ENCODE peak calls at places on chromosome 3, in seven cellular contexts. K is HCT116, E is H1, S is HepG2, N is K562, Q is GM12878, W is SK-N-SH. O is an unnamed sample.

GRCh38 chr3:30539772-30540171 is 66.6 kb upstream of the TGFBR2 start:
- DNase-seq in S (no peak), N (no peak), K (no peak), W (no peak), Q (no peak), E (no peak), O (no peak)

GRCh38 chr3:21830541-21830940 is 79.5 kb upstream of the ZNF385D start:
- DNase-seq in W (no peak), E (no peak), S (no peak), N (no peak), Q (no peak), K (no peak), O (no peak)

GRCh38 chr3:178680489-178680888 is 144.3 kb downstream of the KCNMB2 start:
- DNase-seq in Q (no peak), K (no peak), N (no peak), E (no peak), W (no peak), S (no peak), O (no peak)

GRCh38 chr3:110727056-110727455 is 344.6 kb upstream of the NECTIN3 start:
- DNase-seq in Q (no peak), W (no peak), S (no peak), K (no peak), E (no peak), N (no peak), O (no peak)

GRCh38 chr3:82281205-82281604 is 519.8 kb upstream of the GBE1 start:
- DNase-seq in Q (no peak), E (no peak), N (no peak), K (no peak), W (no peak), S (no peak), O (peak)

GRCh38 chr3:181906338-181906737 is 194.6 kb downstream of the SOX2 start:
- DNase-seq in Q (no peak), E (no peak), N (no peak), K (no peak), W (no peak), S (no peak), O (no peak)

GRCh38 chr3:129116482-129116946 is 5.1 kb downstream of the RAB43 start:
- DNase-seq in E (no peak), Q (no peak), K (no peak), S (peak), N (no peak), W (no peak), O (no peak)

GRCh38 chr3:45312836-45313493 is 75.4 kb upstream of the LARS2 start:
- DNase-seq in E (no peak), S (no peak), Q (no peak), N (no peak), W (no peak), K (no peak), O (no peak)

GRCh38 chr3:13268961-13269391 is 151.1 kb downstream of the NUP210 start:
- DNase-seq in N (no peak), Q (no peak), E (no peak), W (peak), K (no peak), S (no peak), O (peak)

GRCh38 chr3:50648297-50648696 is 26.4 kb upstream of the DOCK3 start:
- DNase-seq in E (peak), W (peak), S (no peak), N (peak), Q (no peak), K (no peak), O (no peak)

GRCh38 chr3:33883538-33884203 is 85.2 kb downstream of the PDCD6IP start:
- DNase-seq in K (peak), W (peak), N (peak), S (peak), Q (no peak), E (no peak), O (peak)

GRCh38 chr3:105470851-105471250 is 104.1 kb downstream of the ALCAM start:
- DNase-seq in Q (no peak), S (no peak), K (no peak), N (no peak), W (no peak), E (no peak), O (no peak)

DNA sequence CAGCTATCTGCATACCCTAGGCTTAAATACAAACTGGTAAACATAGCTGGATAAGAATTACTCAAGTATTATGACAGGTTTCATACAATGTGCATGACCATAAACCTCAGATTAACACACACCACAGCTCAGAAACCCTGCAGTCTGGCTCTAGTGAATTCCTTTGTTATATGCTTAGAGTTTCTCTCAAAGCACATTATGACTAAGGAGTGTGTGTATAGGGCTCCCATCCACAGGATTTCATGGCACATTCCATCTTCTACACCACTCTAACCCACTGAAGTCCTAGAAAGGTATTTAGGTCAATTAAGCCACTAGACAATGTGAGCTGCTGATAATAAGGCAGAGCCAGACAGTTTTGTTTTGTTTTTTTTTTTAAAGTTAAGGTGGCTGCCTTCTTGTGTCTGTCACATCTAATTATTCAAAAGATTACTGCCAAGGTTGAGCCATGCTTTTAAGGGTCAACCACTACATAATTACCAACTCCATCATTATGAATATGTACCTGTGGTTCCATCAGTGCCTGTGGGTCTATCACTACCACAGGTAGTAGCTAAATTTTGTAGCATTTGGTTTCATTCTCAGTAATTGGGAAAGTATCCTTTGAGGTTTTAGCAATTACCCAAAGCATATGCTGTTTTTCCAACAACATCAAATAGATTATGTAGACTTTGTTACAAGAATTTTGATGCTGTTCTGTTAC is 107.0 kb downstream of the ALCAM start:
- DNase-seq in E (no peak), K (no peak), S (no peak), Q (no peak), N (no peak), W (no peak), O (peak)
- TF ChIP-seq JUND in E (no peak), K (no peak), S (no peak), Q (no peak), N (no peak), W (peak), O (no peak)

GRCh38 chr3:126373682-126374601 is 16.7 kb upstream of the KLF15 start:
- DNase-seq in S (no peak), K (no peak), W (no peak), E (no peak), N (no peak), Q (no peak), O (no peak)
- TF ChIP-seq JUND in S (no peak), K (no peak), W (no peak), E (no peak), N (no peak), Q (no peak), O (no peak)

DNA sequence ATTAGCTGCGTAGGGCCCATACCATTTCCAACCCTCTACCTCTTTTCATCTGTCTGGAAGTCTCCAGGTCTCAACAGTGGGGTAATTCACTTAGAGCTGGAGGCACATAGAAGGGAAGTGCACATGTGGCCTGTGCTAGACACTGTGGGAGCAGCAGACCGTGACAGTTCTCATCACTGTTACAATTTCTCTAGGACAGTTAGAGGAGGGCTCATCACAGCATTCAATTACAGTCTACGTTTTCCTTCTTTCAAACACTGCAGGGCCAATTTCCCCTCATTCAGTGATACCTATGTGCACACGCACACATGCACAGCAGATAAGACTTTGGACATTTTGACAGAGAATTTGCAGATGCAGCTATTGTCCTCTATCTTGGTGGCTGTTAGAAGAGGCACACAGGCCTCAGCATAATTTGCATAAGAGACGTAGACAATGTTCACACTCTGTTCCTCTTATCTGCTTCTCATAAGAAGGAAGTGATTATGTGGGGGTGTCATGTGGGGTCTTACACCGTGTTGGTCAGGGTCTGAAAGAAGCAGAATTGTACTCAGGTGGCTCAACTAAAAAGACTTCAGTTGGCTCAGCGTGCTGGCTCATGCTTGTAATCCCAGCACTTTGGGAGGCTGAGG is 12.6 kb upstream of the HRG start:
- DNase-seq in Q (peak), N (no peak), K (no peak), W (peak), E (no peak), S (no peak), O (no peak)
- TF ChIP-seq JUND in Q (no peak), N (no peak), K (no peak), W (no peak), E (no peak), S (no peak), O (no peak)

DNA sequence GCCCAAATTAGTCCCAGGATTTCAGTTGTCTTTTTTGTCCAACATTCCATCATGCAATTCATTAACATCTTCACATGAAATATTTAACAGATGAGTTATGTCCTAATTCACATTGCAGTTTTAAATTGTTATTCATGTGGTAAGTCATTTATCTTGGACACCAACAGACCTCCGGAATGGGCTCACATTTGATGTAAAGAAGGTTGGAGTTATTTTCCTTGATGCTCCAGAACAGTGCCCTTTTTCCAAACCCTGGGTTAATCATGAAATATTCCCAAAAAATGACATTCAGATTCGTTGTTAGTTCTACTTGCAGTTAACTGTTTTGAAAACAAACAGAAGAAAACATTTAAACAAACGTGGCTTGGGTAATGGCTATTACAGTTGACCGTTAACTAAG is 32.9 kb upstream of the LRTM1 start:
- DNase-seq in E (no peak), S (no peak), Q (no peak), K (no peak), W (no peak), N (no peak), O (no peak)
- TF ChIP-seq JUND in E (no peak), S (no peak), Q (no peak), K (no peak), W (no peak), N (no peak), O (no peak)

GRCh38 chr3:29185706-29186105 is 95.2 kb upstream of the RBMS3 start:
- DNase-seq in W (no peak), Q (no peak), N (no peak), S (no peak), E (no peak), K (no peak), O (no peak)

GRCh38 chr3:29186131-29186599 is 94.7 kb upstream of the RBMS3 start:
- DNase-seq in K (peak), Q (no peak), S (no peak), W (no peak), E (no peak), N (no peak), O (no peak)

GRCh38 chr3:29181872-29182271 is 99.0 kb upstream of the RBMS3 start:
- DNase-seq in S (no peak), E (no peak), K (no peak), N (no peak), Q (no peak), W (no peak), O (no peak)

GRCh38 chr3:29181149-29181780 is 99.6 kb upstream of the RBMS3 start:
- DNase-seq in Q (peak), S (peak), K (no peak), W (no peak), N (no peak), E (no peak), O (peak)

GRCh38 chr3:29183346-29184087 is 97.4 kb upstream of the RBMS3 start:
- DNase-seq in W (no peak), N (no peak), K (no peak), S (no peak), Q (no peak), E (no peak), O (no peak)
- TF ChIP-seq JUND in W (peak), N (no peak), K (no peak), S (no peak), Q (no peak), E (no peak), O (no peak)

GRCh38 chr3:4723921-4724698 is 231.0 kb downstream of the ITPR1 start:
- DNase-seq in W (no peak), E (no peak), N (no peak), S (peak), Q (no peak), K (no peak), O (no peak)

GRCh38 chr3:4722103-4722502 is 229.0 kb downstream of the ITPR1 start:
- DNase-seq in S (peak), W (peak), K (peak), N (peak), Q (no peak), E (no peak), O (peak)

GRCh38 chr3:4720316-4721075 is 227.3 kb downstream of the ITPR1 start:
- DNase-seq in S (peak), K (peak), N (peak), W (no peak), Q (no peak), E (peak), O (no peak)

GRCh38 chr3:4719011-4719649 is 226.0 kb downstream of the ITPR1 start:
- DNase-seq in E (no peak), W (no peak), Q (no peak), S (no peak), N (no peak), K (no peak), O (no peak)

GRCh38 chr3:4721511-4721911 is 228.4 kb downstream of the ITPR1 start:
- DNase-seq in N (no peak), K (no peak), W (no peak), Q (no peak), S (no peak), E (no peak), O (no peak)
- TF ChIP-seq JUND in N (no peak), K (no peak), W (peak), Q (no peak), S (no peak), E (no peak), O (no peak)

DNA sequence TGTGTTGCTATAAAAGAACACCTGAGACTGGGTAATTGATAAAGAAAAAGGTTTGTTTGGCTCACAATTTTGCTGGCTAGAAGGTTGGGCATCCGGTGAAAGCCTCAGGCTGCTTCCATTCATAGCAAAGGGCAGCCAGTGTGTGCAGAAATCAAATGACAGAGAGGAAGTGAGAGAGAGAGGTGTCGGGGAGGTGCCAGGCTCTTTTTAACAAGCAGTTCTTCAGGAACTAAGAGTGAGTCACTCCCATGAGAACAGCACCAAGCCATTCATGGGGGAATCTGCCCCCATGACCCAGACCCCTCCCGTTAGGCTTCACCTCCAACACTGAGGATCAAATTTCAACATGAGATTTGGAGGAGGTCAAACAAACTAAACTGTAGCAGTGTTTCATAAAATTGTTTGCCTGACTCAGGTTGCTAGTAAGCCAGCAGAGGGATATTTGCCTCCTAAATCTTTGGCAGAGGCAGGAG is 4.5 kb upstream of the PARP15 start:
- DNase-seq in K (no peak), E (no peak), W (no peak), S (peak), Q (peak), N (peak), O (peak)
- TF ChIP-seq JUND in K (peak), E (peak), W (no peak), S (peak), Q (no peak), N (peak), O (no peak)

DNA sequence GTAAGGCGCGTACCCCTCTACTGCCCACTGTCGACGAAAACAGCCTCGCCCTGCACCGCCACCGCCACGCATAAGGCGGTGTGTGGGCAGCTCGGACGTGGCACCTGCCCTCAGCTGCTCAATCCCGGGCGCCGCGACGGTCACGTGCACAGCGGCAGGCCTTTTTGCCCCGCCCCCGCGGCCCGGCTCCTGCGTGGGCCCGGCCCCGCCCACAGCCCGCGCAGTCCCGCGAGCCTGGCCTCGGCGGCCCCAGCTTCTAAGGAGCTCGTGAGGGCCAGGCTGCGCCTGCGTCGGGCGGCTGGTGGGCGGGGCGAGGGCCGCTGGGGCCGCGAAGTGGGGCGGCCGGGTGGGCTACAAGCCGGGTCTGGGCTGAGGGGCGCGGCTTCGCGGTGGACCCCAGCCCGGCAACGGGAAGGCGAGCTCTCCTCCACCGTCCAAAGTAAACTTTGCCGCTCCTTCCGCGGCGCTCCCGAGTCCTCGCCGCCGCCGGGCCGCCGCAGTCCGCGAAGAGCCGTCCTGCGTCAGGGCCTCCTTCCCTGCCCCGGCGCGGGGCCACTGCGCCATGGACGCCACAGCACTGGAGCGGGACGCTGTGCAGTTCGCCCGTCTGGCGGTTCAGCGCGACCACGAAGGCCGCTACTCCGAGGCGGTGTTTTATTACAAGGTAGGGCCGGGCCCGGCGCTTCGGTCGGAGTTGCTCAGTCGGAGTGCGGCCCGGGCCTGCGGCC is at the start of gene CAPN7:
- DNase-seq in S (peak), E (peak), W (peak), N (peak), Q (peak), K (peak), O (peak)
- TF ChIP-seq JUND in S (peak), E (no peak), W (no peak), N (peak), Q (no peak), K (no peak), O (no peak)

GRCh38 chr3:87333393-87333892 is 57.1 kb upstream of the POU1F1 start:
- DNase-seq in Q (no peak), E (no peak), W (no peak), N (peak), K (peak), S (peak), O (peak)
- TF ChIP-seq JUND in Q (no peak), E (no peak), W (peak), N (no peak), K (peak), S (no peak), O (peak)

GRCh38 chr3:14274999-14275961 is 96.7 kb downstream of the LSM3 start:
- DNase-seq in W (peak), K (peak), Q (no peak), N (peak), E (no peak), S (peak), O (no peak)
- TF ChIP-seq JUND in W (no peak), K (no peak), Q (no peak), N (no peak), E (no peak), S (no peak), O (no peak)

O was measured in T47D.